ENCODE peak calls at places on chromosomes 16 and 17, in five cellular contexts. K is CD4-positive, alpha-beta T cell; T is mucosa of descending colon; C is left ventricle myocardium inferior; J is amygdala. Z is an unnamed sample.

GRCh38 chr17:43430936-43431649 is 32.3 kb downstream of the ARL4D start:
- DNase-seq in K (no peak), J (no peak), C (no peak), T (no peak), Z (no peak)

GRCh38 chr17:32463304-32463703 is 19.0 kb downstream of the PSMD11 start:
- DNase-seq in J (no peak), K (no peak), T (no peak), C (no peak), Z (no peak)

GRCh38 chr16:56193951-56194726 is 2.9 kb downstream of the GNAO1 start:
- DNase-seq in J (peak; percentile 81), K (peak; percentile 58), T (peak; percentile 77), C (peak; percentile 87), Z (peak; percentile 94)

GRCh38 chr16:84082835-84083569 is 33.7 kb downstream of the MBTPS1 start:
- DNase-seq in J (peak; percentile 42), T (no peak), C (no peak), K (no peak), Z (no peak)

GRCh38 chr17:62778990-62779681 is 29.0 kb downstream of the MARCHF10 start:
- DNase-seq in T (no peak), J (no peak), K (no peak), C (no peak), Z (no peak)

GRCh38 chr17:66468241-66469087 is 166.1 kb downstream of the PRKCA start:
- DNase-seq in K (no peak), T (no peak), C (no peak), J (peak; percentile 22), Z (no peak)

GRCh38 chr17:58267347-58268324 is 13.1 kb downstream of the MPO start:
- DNase-seq in J (no peak), K (no peak), T (no peak), C (no peak), Z (no peak)

GRCh38 chr17:69358688-69359596 is 32.0 kb upstream of the ABCA5 start:
- DNase-seq in J (no peak), K (no peak), C (no peak), T (no peak), Z (no peak)

GRCh38 chr17:79732246-79732645 is 1.5 kb downstream of the ENPP7 start:
- DNase-seq in J (no peak), K (no peak), C (no peak), T (no peak), Z (no peak)

GRCh38 chr17:44465897-44466296 is 37.3 kb downstream of the GPATCH8 start:
- DNase-seq in J (no peak), K (no peak), T (no peak), C (no peak), Z (no peak)

GRCh38 chr16:89193021-89193575 is 7.2 kb downstream of the SLC22A31 start:
- DNase-seq in T (peak; percentile 82), K (no peak), J (no peak), C (peak; percentile 29), Z (peak; percentile 77)

GRCh38 chr16:11181889-11182279 is 74.1 kb downstream of the SOCS1 start:
- DNase-seq in K (no peak), T (no peak), C (no peak), J (no peak), Z (no peak)

GRCh38 chr16:56569971-56570370 is 5.1 kb downstream of the MT4 start:
- DNase-seq in J (no peak), K (no peak), C (no peak), T (no peak), Z (no peak)

GRCh38 chr16:85696761-85697160 is 8.0 kb upstream of the GINS2 start:
- DNase-seq in C (no peak), J (no peak), T (peak; percentile 19), K (no peak), Z (no peak)

GRCh38 chr17:2309338-2310143 is 5.8 kb downstream of the SRR start:
- DNase-seq in K (no peak), J (no peak), T (no peak), C (no peak), Z (peak; percentile 73)